ENCODE peak calls at places on chromosomes 7 and 10, in nine cellular contexts. One of them, this sample, is unnamed.
A peak's percentile ranks its signal among the peaks of the same experiment; 100 is the strongest.

GRCh38 chr7:139687980-139688632 is 89.7 kb downstream of the HIPK2 start:
- DNase-seq in adrenal gland: no peak
- DNase-seq in choroid plexus epithelial cell: peak; percentile 63
- DNase-seq in lower lobe of right lung: no peak
- DNase-seq in aorta: no peak
- DNase-seq in CD4-positive, alpha-beta memory T cell: no peak
- DNase-seq in RWPE2: no peak
- DNase-seq in pancreas: no peak
- DNase-seq in dorsolateral prefrontal cortex: peak; percentile 61
- DNase-seq in this sample: no peak

GRCh38 chr7:25752169-25752568 is 399.8 kb upstream of the NFE2L3 start:
- DNase-seq in adrenal gland: no peak
- DNase-seq in choroid plexus epithelial cell: no peak
- DNase-seq in lower lobe of right lung: no peak
- DNase-seq in aorta: no peak
- DNase-seq in CD4-positive, alpha-beta memory T cell: no peak
- DNase-seq in RWPE2: no peak
- DNase-seq in pancreas: no peak
- DNase-seq in dorsolateral prefrontal cortex: no peak
- DNase-seq in this sample: no peak

GRCh38 chr10:120824864-120825263 is 26.3 kb upstream of the WDR11 start:
- DNase-seq in adrenal gland: peak; percentile 17
- DNase-seq in choroid plexus epithelial cell: peak; percentile 35
- DNase-seq in lower lobe of right lung: no peak
- DNase-seq in aorta: peak; percentile 50
- DNase-seq in CD4-positive, alpha-beta memory T cell: no peak
- DNase-seq in RWPE2: no peak
- DNase-seq in pancreas: no peak
- DNase-seq in dorsolateral prefrontal cortex: peak; percentile 4
- DNase-seq in this sample: peak; percentile 44

GRCh38 chr10:64408386-64409178 is 887.4 kb downstream of the REEP3 start:
- DNase-seq in adrenal gland: no peak
- DNase-seq in choroid plexus epithelial cell: no peak
- DNase-seq in lower lobe of right lung: no peak
- DNase-seq in aorta: no peak
- DNase-seq in CD4-positive, alpha-beta memory T cell: no peak
- DNase-seq in RWPE2: no peak
- DNase-seq in pancreas: no peak
- DNase-seq in dorsolateral prefrontal cortex: no peak
- DNase-seq in this sample: no peak

GRCh38 chr7:94366827-94367226 is 27.9 kb upstream of the COL1A2 start:
- DNase-seq in adrenal gland: no peak
- DNase-seq in choroid plexus epithelial cell: no peak
- DNase-seq in lower lobe of right lung: no peak
- DNase-seq in aorta: no peak
- DNase-seq in CD4-positive, alpha-beta memory T cell: no peak
- DNase-seq in RWPE2: no peak
- DNase-seq in pancreas: no peak
- DNase-seq in dorsolateral prefrontal cortex: no peak
- DNase-seq in this sample: no peak

GRCh38 chr10:2356670-2357069 is 619.3 kb upstream of the ADARB2 start:
- DNase-seq in adrenal gland: no peak
- DNase-seq in choroid plexus epithelial cell: no peak
- DNase-seq in lower lobe of right lung: no peak
- DNase-seq in aorta: no peak
- DNase-seq in CD4-positive, alpha-beta memory T cell: no peak
- DNase-seq in RWPE2: no peak
- DNase-seq in pancreas: no peak
- DNase-seq in dorsolateral prefrontal cortex: no peak
- DNase-seq in this sample: no peak

GRCh38 chr7:102197599-102197998 is 89.1 kb upstream of the SH2B2 start:
- DNase-seq in adrenal gland: no peak
- DNase-seq in choroid plexus epithelial cell: no peak
- DNase-seq in lower lobe of right lung: no peak
- DNase-seq in aorta: no peak
- DNase-seq in CD4-positive, alpha-beta memory T cell: no peak
- DNase-seq in RWPE2: no peak
- DNase-seq in pancreas: no peak
- DNase-seq in dorsolateral prefrontal cortex: no peak
- DNase-seq in this sample: no peak

GRCh38 chr10:61943699-61944444 is 42.4 kb downstream of the ARID5B start:
- DNase-seq in adrenal gland: no peak
- DNase-seq in choroid plexus epithelial cell: peak; percentile 89
- DNase-seq in lower lobe of right lung: no peak
- DNase-seq in aorta: no peak
- DNase-seq in CD4-positive, alpha-beta memory T cell: peak; percentile 68
- DNase-seq in RWPE2: no peak
- DNase-seq in pancreas: no peak
- DNase-seq in dorsolateral prefrontal cortex: no peak
- DNase-seq in this sample: no peak

GRCh38 chr10:17651891-17652290 is 7.9 kb downstream of the STAM start:
- DNase-seq in adrenal gland: no peak
- DNase-seq in choroid plexus epithelial cell: peak; percentile 47
- DNase-seq in lower lobe of right lung: no peak
- DNase-seq in aorta: no peak
- DNase-seq in CD4-positive, alpha-beta memory T cell: no peak
- DNase-seq in RWPE2: no peak
- DNase-seq in pancreas: no peak
- DNase-seq in dorsolateral prefrontal cortex: no peak
- DNase-seq in this sample: no peak

GRCh38 chr10:115092555-115093285 is 445 bp upstream of the ATRNL1 start:
- DNase-seq in adrenal gland: peak; percentile 72
- DNase-seq in choroid plexus epithelial cell: peak; percentile 65
- DNase-seq in lower lobe of right lung: no peak
- DNase-seq in aorta: peak; percentile 62
- DNase-seq in CD4-positive, alpha-beta memory T cell: peak; percentile 10
- DNase-seq in RWPE2: no peak
- DNase-seq in pancreas: peak; percentile 74
- DNase-seq in dorsolateral prefrontal cortex: peak; percentile 25
- DNase-seq in this sample: no peak

GRCh38 chr7:155975490-155975889 is 163.2 kb upstream of the SHH start:
- DNase-seq in adrenal gland: peak; percentile 11
- DNase-seq in choroid plexus epithelial cell: no peak
- DNase-seq in lower lobe of right lung: no peak
- DNase-seq in aorta: peak; percentile 17
- DNase-seq in CD4-positive, alpha-beta memory T cell: no peak
- DNase-seq in RWPE2: peak; percentile 20
- DNase-seq in pancreas: no peak
- DNase-seq in dorsolateral prefrontal cortex: no peak
- DNase-seq in this sample: no peak

GRCh38 chr10:98516352-98516751 is 69.6 kb upstream of the HPS1 start:
- DNase-seq in adrenal gland: no peak
- DNase-seq in choroid plexus epithelial cell: no peak
- DNase-seq in lower lobe of right lung: no peak
- DNase-seq in aorta: no peak
- DNase-seq in CD4-positive, alpha-beta memory T cell: no peak
- DNase-seq in RWPE2: no peak
- DNase-seq in pancreas: no peak
- DNase-seq in dorsolateral prefrontal cortex: no peak
- DNase-seq in this sample: no peak

GRCh38 chr7:77281780-77282478 is 82.3 kb upstream of the FGL2 start:
- DNase-seq in adrenal gland: no peak
- DNase-seq in choroid plexus epithelial cell: no peak
- DNase-seq in lower lobe of right lung: no peak
- DNase-seq in aorta: peak; percentile 70
- DNase-seq in CD4-positive, alpha-beta memory T cell: no peak
- DNase-seq in RWPE2: no peak
- DNase-seq in pancreas: no peak
- DNase-seq in dorsolateral prefrontal cortex: no peak
- DNase-seq in this sample: no peak

GRCh38 chr7:32266932-32267475 is 196.8 kb upstream of the PDE1C start:
- DNase-seq in adrenal gland: no peak
- DNase-seq in choroid plexus epithelial cell: no peak
- DNase-seq in lower lobe of right lung: no peak
- DNase-seq in aorta: no peak
- DNase-seq in CD4-positive, alpha-beta memory T cell: no peak
- DNase-seq in RWPE2: no peak
- DNase-seq in pancreas: no peak
- DNase-seq in dorsolateral prefrontal cortex: no peak
- DNase-seq in this sample: no peak
- H3K4me3 ChIP-seq in adrenal gland: no peak overlapping the region
- H3K4me3 ChIP-seq in choroid plexus epithelial cell: no peak overlapping the region
- H3K4me3 ChIP-seq in lower lobe of right lung: no peak overlapping the region
- H3K4me3 ChIP-seq in aorta: no peak overlapping the region
- H3K4me3 ChIP-seq in CD4-positive, alpha-beta memory T cell: no peak overlapping the region
- H3K4me3 ChIP-seq in RWPE2: no peak overlapping the region
- H3K4me3 ChIP-seq in pancreas: no peak overlapping the region
- H3K4me3 ChIP-seq in dorsolateral prefrontal cortex: no peak overlapping the region
- H3K4me3 ChIP-seq in this sample: no peak overlapping the region

DNA sequence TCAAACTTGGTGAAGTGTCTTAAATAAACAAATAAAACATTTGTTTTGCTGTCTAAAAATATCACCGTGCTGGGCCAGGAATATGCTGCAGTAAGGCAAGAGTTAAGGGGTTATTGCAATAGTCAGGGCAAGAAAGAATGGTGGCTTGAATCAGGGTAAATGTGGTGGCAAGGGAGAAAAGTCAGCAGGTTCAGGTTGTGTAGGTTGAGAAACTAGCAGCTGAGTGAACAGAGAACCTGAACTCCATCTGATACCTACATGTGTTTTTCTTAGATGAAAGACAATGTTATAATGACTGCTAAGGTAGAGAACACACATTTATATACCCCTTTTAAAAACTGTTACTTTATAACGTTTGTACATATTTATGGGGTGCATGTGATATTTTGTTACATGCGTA is 28.7 kb downstream of the OTUD1 start:
- DNase-seq in adrenal gland: no peak
- DNase-seq in choroid plexus epithelial cell: no peak
- DNase-seq in lower lobe of right lung: no peak
- DNase-seq in aorta: no peak
- DNase-seq in CD4-positive, alpha-beta memory T cell: no peak
- DNase-seq in RWPE2: no peak
- DNase-seq in pancreas: no peak
- DNase-seq in dorsolateral prefrontal cortex: no peak
- DNase-seq in this sample: no peak
- H3K4me3 ChIP-seq in adrenal gland: no peak overlapping the region
- H3K4me3 ChIP-seq in choroid plexus epithelial cell: no peak overlapping the region
- H3K4me3 ChIP-seq in lower lobe of right lung: no peak overlapping the region
- H3K4me3 ChIP-seq in aorta: no peak overlapping the region
- H3K4me3 ChIP-seq in CD4-positive, alpha-beta memory T cell: no peak overlapping the region
- H3K4me3 ChIP-seq in RWPE2: no peak overlapping the region
- H3K4me3 ChIP-seq in pancreas: no peak overlapping the region
- H3K4me3 ChIP-seq in dorsolateral prefrontal cortex: no peak overlapping the region
- H3K4me3 ChIP-seq in this sample: no peak overlapping the region

GRCh38 chr10:8023851-8024250 is 30.6 kb upstream of the GATA3 start:
- DNase-seq in adrenal gland: no peak
- DNase-seq in choroid plexus epithelial cell: no peak
- DNase-seq in lower lobe of right lung: no peak
- DNase-seq in aorta: no peak
- DNase-seq in CD4-positive, alpha-beta memory T cell: no peak
- DNase-seq in RWPE2: no peak
- DNase-seq in pancreas: no peak
- DNase-seq in dorsolateral prefrontal cortex: no peak
- DNase-seq in this sample: no peak

GRCh38 chr10:8026349-8027259 is 27.9 kb upstream of the GATA3 start:
- DNase-seq in adrenal gland: no peak
- DNase-seq in choroid plexus epithelial cell: no peak
- DNase-seq in lower lobe of right lung: no peak
- DNase-seq in aorta: no peak
- DNase-seq in CD4-positive, alpha-beta memory T cell: no peak
- DNase-seq in RWPE2: no peak
- DNase-seq in pancreas: no peak
- DNase-seq in dorsolateral prefrontal cortex: no peak
- DNase-seq in this sample: no peak

DNA sequence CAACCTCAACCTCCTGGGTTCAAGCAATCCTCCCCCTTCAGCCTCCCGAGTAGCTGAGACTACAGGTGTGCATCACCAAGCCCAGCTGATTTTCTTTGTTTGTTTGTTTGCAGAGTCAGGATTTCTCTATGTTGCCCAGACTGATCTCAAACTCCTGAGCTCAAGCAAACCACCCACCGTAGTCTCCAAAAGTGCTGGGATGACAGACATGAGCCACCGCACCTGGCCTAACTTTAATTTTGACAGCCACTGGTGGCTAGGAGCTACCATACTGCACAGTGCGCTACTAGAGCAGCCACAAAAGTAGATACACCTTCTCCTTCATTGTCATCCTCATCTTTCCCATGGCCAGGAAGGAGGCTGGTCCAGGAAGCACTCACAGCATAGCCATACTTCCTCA is 31.2 kb upstream of the GATA3 start:
- DNase-seq in adrenal gland: no peak
- DNase-seq in choroid plexus epithelial cell: no peak
- DNase-seq in lower lobe of right lung: no peak
- DNase-seq in aorta: no peak
- DNase-seq in CD4-positive, alpha-beta memory T cell: no peak
- DNase-seq in RWPE2: no peak
- DNase-seq in pancreas: no peak
- DNase-seq in dorsolateral prefrontal cortex: no peak
- DNase-seq in this sample: no peak
- H3K4me3 ChIP-seq in adrenal gland: no peak overlapping the region
- H3K4me3 ChIP-seq in choroid plexus epithelial cell: no peak overlapping the region
- H3K4me3 ChIP-seq in lower lobe of right lung: no peak overlapping the region
- H3K4me3 ChIP-seq in aorta: no peak overlapping the region
- H3K4me3 ChIP-seq in CD4-positive, alpha-beta memory T cell: no peak overlapping the region
- H3K4me3 ChIP-seq in RWPE2: no peak overlapping the region
- H3K4me3 ChIP-seq in pancreas: no peak overlapping the region
- H3K4me3 ChIP-seq in dorsolateral prefrontal cortex: no peak overlapping the region
- H3K4me3 ChIP-seq in this sample: no peak overlapping the region

DNA sequence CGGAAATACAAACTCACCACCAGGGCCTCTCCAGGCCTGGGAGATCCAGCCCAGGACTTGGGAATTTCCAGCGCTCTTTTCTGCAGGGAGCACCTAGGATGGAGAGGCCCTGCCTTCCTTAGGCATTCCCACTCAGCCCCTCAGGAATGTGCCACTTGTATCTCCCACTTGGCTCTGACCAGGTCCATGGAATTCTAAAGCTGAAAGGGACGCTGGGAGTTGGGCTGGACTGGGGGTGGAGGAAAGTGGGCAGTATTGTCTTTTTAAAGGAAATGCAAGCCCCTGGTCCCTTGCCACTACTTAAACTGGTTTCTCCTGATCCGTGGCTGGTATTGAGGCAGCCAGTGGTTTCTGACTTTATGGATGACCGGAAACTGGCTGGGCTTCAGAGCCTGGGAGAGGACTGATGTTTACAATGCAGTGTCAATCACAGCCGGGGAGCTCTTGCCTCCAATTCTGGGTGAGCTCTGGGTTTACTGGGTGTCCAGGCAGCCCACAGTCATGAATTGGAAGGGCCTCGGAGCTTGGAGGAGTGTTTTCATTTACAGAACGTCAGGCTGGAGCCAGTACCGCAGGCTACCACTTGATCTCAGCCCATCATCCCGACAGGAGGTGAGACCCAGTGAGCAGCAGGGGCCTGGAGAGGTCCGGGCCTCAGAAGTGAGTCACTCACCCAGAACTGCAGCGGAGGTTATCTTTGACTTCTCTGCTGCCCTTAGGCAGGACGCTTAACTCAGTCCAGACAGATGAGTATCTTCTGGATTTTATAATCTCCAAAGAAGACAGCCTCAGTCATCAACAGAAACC is 27.3 kb downstream of the AGAP3 start:
- DNase-seq in adrenal gland: no peak
- DNase-seq in choroid plexus epithelial cell: peak; percentile 77
- DNase-seq in lower lobe of right lung: peak; percentile 75
- DNase-seq in aorta: no peak
- DNase-seq in CD4-positive, alpha-beta memory T cell: no peak
- DNase-seq in RWPE2: no peak
- DNase-seq in pancreas: no peak
- DNase-seq in dorsolateral prefrontal cortex: no peak
- DNase-seq in this sample: peak; percentile 19
- H3K4me3 ChIP-seq in adrenal gland: no peak overlapping the region
- H3K4me3 ChIP-seq in choroid plexus epithelial cell: no peak overlapping the region
- H3K4me3 ChIP-seq in lower lobe of right lung: peak overlapping the region; percentile 42
- H3K4me3 ChIP-seq in aorta: no peak overlapping the region
- H3K4me3 ChIP-seq in CD4-positive, alpha-beta memory T cell: no peak overlapping the region
- H3K4me3 ChIP-seq in RWPE2: peak overlapping the region; percentile 52
- H3K4me3 ChIP-seq in pancreas: no peak overlapping the region
- H3K4me3 ChIP-seq in dorsolateral prefrontal cortex: no peak overlapping the region
- H3K4me3 ChIP-seq in this sample: no peak overlapping the region

This sample was measured in mucosa of descending colon.